ENCODE peak calls at places on chromosomes 6 and 20, in four cellular contexts. U is HepG2, B is lower leg skin, F is GM06990. T is an unnamed sample.

GRCh38 chr20:46751856-46752255 is 42.4 kb downstream of the SLC2A10 start:
- DNase-seq in U (no peak), B (no peak), F (no peak), T (no peak)

GRCh38 chr6:158047120-158047518 is 65.5 kb downstream of the SYNJ2 start:
- DNase-seq in U (no peak), B (no peak), F (no peak), T (no peak)

GRCh38 chr6:85464260-85464644 is 14.4 kb downstream of the NT5E start:
- DNase-seq in U (no peak), B (no peak), F (no peak), T (no peak)

GRCh38 chr6:152089992-152090391 is 282.5 kb downstream of the ESR1 start:
- DNase-seq in U (no peak), B (peak), F (no peak), T (no peak)

GRCh38 chr20:2750343-2751251 is 49.8 kb downstream of the CPXM1 start:
- DNase-seq in U (peak), B (peak), F (no peak), T (no peak)

GRCh38 chr6:52820198-52820597 is 16.6 kb upstream of the GSTA1 start:
- DNase-seq in U (no peak), B (no peak), F (no peak), T (no peak)

GRCh38 chr20:31695849-31696804 is 26.5 kb downstream of the BCL2L1 start:
- DNase-seq in U (peak), B (no peak), F (no peak), T (no peak)

GRCh38 chr6:127458190-127458589 is 999 bp downstream of the KIAA0408 start:
- DNase-seq in U (no peak), B (no peak), F (no peak), T (no peak)

GRCh38 chr20:50844430-50845100 is 49.7 kb downstream of the BCAS4 start:
- DNase-seq in U (peak), B (no peak), F (peak), T (no peak)

GRCh38 chr6:133240511-133241087 is 558 bp upstream of the EYA4 start:
- DNase-seq in U (no peak), B (no peak), F (no peak), T (no peak)

GRCh38 chr6:153553627-153554026 is 422.5 kb upstream of the RGS17 start:
- DNase-seq in U (peak), B (no peak), F (no peak), T (no peak)

GRCh38 chr6:127191716-127192115 is 73.2 kb downstream of the RSPO3 start:
- DNase-seq in U (no peak), B (no peak), F (no peak), T (no peak)

GRCh38 chr20:58024241-58024721 is 204.2 kb downstream of the ANKRD60 start:
- DNase-seq in U (no peak), B (peak), F (no peak), T (no peak)

GRCh38 chr6:2578729-2579128 is 172.0 kb downstream of the MYLK4 start:
- DNase-seq in U (no peak), B (no peak), F (no peak), T (no peak)

GRCh38 chr6:31775184-31775583 is 1.9 kb downstream of the VWA7 start:
- DNase-seq in U (no peak), B (no peak), F (no peak), T (no peak)

GRCh38 chr6:2919886-2920285 is 16.8 kb upstream of the SERPINB9 start:
- DNase-seq in U (no peak), B (no peak), F (no peak), T (no peak)

GRCh38 chr6:20948531-20948930 is 414.3 kb downstream of the CDKAL1 start:
- DNase-seq in U (no peak), B (no peak), F (no peak), T (no peak)

GRCh38 chr20:7015257-7015656 is 247.8 kb downstream of the BMP2 start:
- DNase-seq in U (no peak), B (no peak), F (no peak), T (no peak)

GRCh38 chr20:54112221-54112884 is 42.0 kb upstream of the BCAS1 start:
- DNase-seq in U (no peak), B (no peak), F (no peak), T (no peak)

GRCh38 chr6:75204959-75205775 is 686 bp downstream of the COL12A1 start:
- DNase-seq in U (no peak), B (peak), F (peak), T (no peak)

GRCh38 chr6:14819001-14819400 is 426.9 kb upstream of the JARID2 start:
- DNase-seq in U (no peak), B (peak), F (no peak), T (no peak)
- TF ChIP-seq CTCF in U (no peak), B (no peak), F (no peak), T (no peak)

GRCh38 chr6:145660676-145661075 is 74.6 kb downstream of the EPM2A start:
- DNase-seq in U (no peak), B (no peak), F (no peak), T (no peak)

GRCh38 chr6:145651988-145652387 is 83.3 kb downstream of the EPM2A start:
- DNase-seq in U (no peak), B (no peak), F (no peak), T (no peak)

GRCh38 chr6:145652572-145652971 is 82.7 kb downstream of the EPM2A start:
- DNase-seq in U (no peak), B (no peak), F (no peak), T (no peak)

GRCh38 chr6:145656128-145656527 is 79.2 kb downstream of the EPM2A start:
- DNase-seq in U (no peak), B (no peak), F (no peak), T (no peak)
- TF ChIP-seq CTCF in U (no peak), B (no peak), F (no peak), T (no peak)

DNA sequence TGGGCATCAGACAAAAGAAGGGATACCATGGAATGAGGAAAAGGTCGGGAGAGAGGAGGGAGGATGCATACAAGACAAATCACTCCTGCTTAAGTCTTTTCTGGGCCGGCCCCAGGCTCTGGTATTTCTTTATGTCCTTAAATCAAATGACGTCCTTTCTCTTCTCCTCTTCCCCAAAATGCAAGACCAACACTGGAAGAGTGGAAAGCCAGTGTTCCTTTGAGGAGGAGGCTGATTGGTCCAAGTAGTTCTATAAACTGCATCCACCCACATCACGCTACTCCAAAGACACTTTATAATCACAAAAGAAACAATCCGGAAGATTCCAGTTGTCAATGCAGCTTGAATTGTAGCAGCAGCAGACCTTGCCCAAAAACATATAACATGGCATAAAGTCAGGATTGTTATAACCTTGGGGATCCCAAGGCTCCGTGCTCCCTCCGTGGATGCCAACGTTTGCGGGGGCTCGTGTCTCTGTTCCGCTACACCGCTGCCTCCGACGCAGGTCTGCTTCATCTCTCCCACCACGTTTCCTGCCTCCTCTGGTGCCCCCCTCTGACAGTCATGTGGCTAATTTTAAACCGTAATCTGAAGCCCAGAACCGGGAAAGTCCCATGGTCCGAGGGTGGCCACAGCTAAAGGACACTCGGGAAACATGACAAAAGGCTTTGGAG is 47.1 kb downstream of the MCUR1 start:
- DNase-seq in U (no peak), B (peak), F (no peak), T (peak)
- TF ChIP-seq CTCF in U (peak), B (no peak), F (peak), T (no peak)

GRCh38 chr6:98777762-98778161 is 56.6 kb upstream of the POU3F2 start:
- DNase-seq in U (no peak), B (no peak), F (peak), T (no peak)

GRCh38 chr6:98769546-98769945 is 64.8 kb upstream of the POU3F2 start:
- DNase-seq in U (peak), B (no peak), F (no peak), T (no peak)

GRCh38 chr6:98779618-98780017 is 54.8 kb upstream of the POU3F2 start:
- DNase-seq in U (no peak), B (no peak), F (no peak), T (no peak)

GRCh38 chr6:98775205-98775604 is 59.2 kb upstream of the POU3F2 start:
- DNase-seq in U (no peak), B (no peak), F (no peak), T (no peak)
- TF ChIP-seq CTCF in U (no peak), B (no peak), F (no peak), T (no peak)

GRCh38 chr6:167968091-167968490 is 29.4 kb upstream of the KIF25 start:
- DNase-seq in U (peak), B (no peak), F (no peak), T (no peak)
- TF ChIP-seq CTCF in U (peak), B (no peak), F (peak), T (no peak)

DNA sequence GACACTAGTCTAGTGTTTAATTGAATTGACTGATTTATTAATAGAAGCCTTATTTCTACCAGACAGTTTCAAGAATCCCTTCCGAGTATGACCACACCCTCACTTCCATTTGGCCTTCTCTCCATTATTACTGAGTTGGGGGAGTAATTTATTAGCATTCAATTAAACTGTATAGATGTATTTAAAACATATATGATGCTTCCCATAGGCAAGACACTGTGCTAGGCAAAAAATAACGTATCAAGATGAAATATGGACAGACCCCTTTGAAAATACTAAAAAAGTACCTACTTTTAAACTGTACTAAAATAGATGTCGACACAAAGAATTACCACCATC is 112.9 kb upstream of the PHACTR1 start:
- DNase-seq in U (no peak), B (no peak), F (no peak), T (no peak)
- TF ChIP-seq CTCF in U (no peak), B (no peak), F (no peak), T (no peak)

GRCh38 chr6:5783584-5784089 is 223.1 kb downstream of the NRN1 start:
- DNase-seq in U (no peak), B (peak), F (no peak), T (no peak)
- TF ChIP-seq CTCF in U (no peak), B (no peak), F (no peak), T (no peak)

GRCh38 chr20:39295301-39295700 is 333.2 kb downstream of the DHX35 start:
- DNase-seq in U (no peak), B (no peak), F (no peak), T (no peak)
- TF ChIP-seq CTCF in U (no peak), B (no peak), F (no peak), T (no peak)

T was measured in omental fat pad.